ENCODE peak calls at places on chromosomes 11 and 22, in eight cellular contexts. One of them, this sample, is unnamed.
A peak's percentile ranks its signal among the peaks of the same experiment; 100 is the strongest.

GRCh38 chr11:103297900-103298299 is 188.7 kb downstream of the DYNC2H1 start:
- DNase-seq in fibroblast of lung: no peak
- DNase-seq in esophagus squamous epithelium: no peak
- DNase-seq in heart right ventricle: no peak
- DNase-seq in fibroblast of the aortic adventitia: no peak
- DNase-seq in GM10248: no peak
- DNase-seq in neural crest cell: no peak
- DNase-seq in H9: no peak
- DNase-seq in this sample: no peak

GRCh38 chr11:123450593-123450992 is 20.5 kb downstream of the GRAMD1B start:
- DNase-seq in heart right ventricle: peak; percentile 15
- DNase-seq in neural crest cell: no peak
- DNase-seq in fibroblast of lung: peak; percentile 46
- DNase-seq in fibroblast of the aortic adventitia: peak; percentile 74
- DNase-seq in esophagus squamous epithelium: no peak
- DNase-seq in H9: no peak
- DNase-seq in GM10248: no peak
- DNase-seq in this sample: no peak

GRCh38 chr11:63985812-63986155 is 454 bp upstream of the OTUB1 start:
- DNase-seq in esophagus squamous epithelium: no peak
- DNase-seq in fibroblast of lung: no peak
- DNase-seq in fibroblast of the aortic adventitia: no peak
- DNase-seq in GM10248: peak; percentile 75
- DNase-seq in neural crest cell: no peak
- DNase-seq in H9: no peak
- DNase-seq in heart right ventricle: no peak
- DNase-seq in this sample: no peak

GRCh38 chr11:62804310-62805043 is 763 bp downstream of the NXF1 start:
- DNase-seq in neural crest cell: no peak
- DNase-seq in fibroblast of the aortic adventitia: peak; percentile 60
- DNase-seq in fibroblast of lung: peak; percentile 56
- DNase-seq in heart right ventricle: no peak
- DNase-seq in GM10248: no peak
- DNase-seq in esophagus squamous epithelium: no peak
- DNase-seq in H9: no peak
- DNase-seq in this sample: peak; percentile 39

GRCh38 chr22:49242480-49242879 is 585.2 kb downstream of the BRD1 start:
- DNase-seq in fibroblast of the aortic adventitia: no peak
- DNase-seq in H9: peak; percentile 4
- DNase-seq in neural crest cell: no peak
- DNase-seq in fibroblast of lung: no peak
- DNase-seq in esophagus squamous epithelium: no peak
- DNase-seq in GM10248: no peak
- DNase-seq in heart right ventricle: no peak
- DNase-seq in this sample: no peak

GRCh38 chr22:39545310-39546063 is 12.9 kb upstream of the RPS19BP1 start:
- DNase-seq in H9: peak; percentile 83
- DNase-seq in esophagus squamous epithelium: no peak
- DNase-seq in fibroblast of lung: peak; percentile 29
- DNase-seq in heart right ventricle: no peak
- DNase-seq in GM10248: no peak
- DNase-seq in fibroblast of the aortic adventitia: peak; percentile 46
- DNase-seq in neural crest cell: peak; percentile 76
- DNase-seq in this sample: peak; percentile 77

GRCh38 chr11:58742140-58742539 is 10.4 kb upstream of the GLYAT start:
- DNase-seq in fibroblast of lung: no peak
- DNase-seq in esophagus squamous epithelium: no peak
- DNase-seq in heart right ventricle: no peak
- DNase-seq in GM10248: no peak
- DNase-seq in neural crest cell: no peak
- DNase-seq in H9: no peak
- DNase-seq in fibroblast of the aortic adventitia: no peak
- DNase-seq in this sample: no peak

GRCh38 chr11:86182976-86183584 is 61.5 kb upstream of the EED start:
- DNase-seq in esophagus squamous epithelium: no peak
- DNase-seq in neural crest cell: no peak
- DNase-seq in GM10248: no peak
- DNase-seq in heart right ventricle: no peak
- DNase-seq in fibroblast of lung: no peak
- DNase-seq in H9: no peak
- DNase-seq in fibroblast of the aortic adventitia: no peak
- DNase-seq in this sample: peak; percentile 64

GRCh38 chr11:2553886-2554285 is 109.1 kb downstream of the KCNQ1 start:
- DNase-seq in neural crest cell: no peak
- DNase-seq in GM10248: no peak
- DNase-seq in fibroblast of the aortic adventitia: no peak
- DNase-seq in esophagus squamous epithelium: no peak
- DNase-seq in heart right ventricle: no peak
- DNase-seq in H9: no peak
- DNase-seq in fibroblast of lung: no peak
- DNase-seq in this sample: no peak

GRCh38 chr11:111454561-111455192 is 57.5 kb downstream of the BTG4 start:
- DNase-seq in esophagus squamous epithelium: no peak
- DNase-seq in H9: peak; percentile 84
- DNase-seq in fibroblast of the aortic adventitia: peak; percentile 65
- DNase-seq in fibroblast of lung: peak; percentile 68
- DNase-seq in GM10248: peak; percentile 64
- DNase-seq in neural crest cell: peak; percentile 58
- DNase-seq in heart right ventricle: peak; percentile 20
- DNase-seq in this sample: peak; percentile 78

GRCh38 chr11:88297320-88298263 is 39.9 kb downstream of the CTSC start:
- DNase-seq in heart right ventricle: no peak
- DNase-seq in esophagus squamous epithelium: no peak
- DNase-seq in fibroblast of lung: no peak
- DNase-seq in fibroblast of the aortic adventitia: no peak
- DNase-seq in H9: no peak
- DNase-seq in GM10248: no peak
- DNase-seq in neural crest cell: no peak
- DNase-seq in this sample: no peak

GRCh38 chr11:64862914-64863313 is 15.5 kb downstream of the EHD1 start:
- DNase-seq in esophagus squamous epithelium: no peak
- DNase-seq in fibroblast of the aortic adventitia: no peak
- DNase-seq in GM10248: no peak
- DNase-seq in neural crest cell: no peak
- DNase-seq in fibroblast of lung: peak; percentile 56
- DNase-seq in heart right ventricle: peak; percentile 82
- DNase-seq in H9: no peak
- DNase-seq in this sample: no peak

GRCh38 chr11:41316726-41317125 is 142.7 kb downstream of the LRRC4C start:
- DNase-seq in fibroblast of the aortic adventitia: no peak
- DNase-seq in GM10248: no peak
- DNase-seq in neural crest cell: no peak
- DNase-seq in fibroblast of lung: no peak
- DNase-seq in heart right ventricle: no peak
- DNase-seq in H9: no peak
- DNase-seq in esophagus squamous epithelium: no peak
- DNase-seq in this sample: no peak

GRCh38 chr11:119307219-119307618 is 9.7 kb downstream of the MCAM start:
- DNase-seq in fibroblast of lung: peak; percentile 11
- DNase-seq in esophagus squamous epithelium: no peak
- DNase-seq in neural crest cell: no peak
- DNase-seq in fibroblast of the aortic adventitia: no peak
- DNase-seq in H9: no peak
- DNase-seq in heart right ventricle: no peak
- DNase-seq in GM10248: no peak
- DNase-seq in this sample: no peak
- TF ChIP-seq CTCF in fibroblast of lung: no peak
- TF ChIP-seq CTCF in esophagus squamous epithelium: no peak
- TF ChIP-seq CTCF in neural crest cell: no peak
- TF ChIP-seq CTCF in fibroblast of the aortic adventitia: no peak
- TF ChIP-seq CTCF in H9: peak; percentile 42
- TF ChIP-seq CTCF in heart right ventricle: peak; percentile 23
- TF ChIP-seq CTCF in GM10248: peak; percentile 25
- TF ChIP-seq CTCF in this sample: no peak

GRCh38 chr11:117444256-117445096 is 116.8 kb downstream of the CEP164 start:
- DNase-seq in fibroblast of lung: no peak
- DNase-seq in fibroblast of the aortic adventitia: no peak
- DNase-seq in GM10248: no peak
- DNase-seq in neural crest cell: no peak
- DNase-seq in H9: no peak
- DNase-seq in heart right ventricle: no peak
- DNase-seq in esophagus squamous epithelium: no peak
- DNase-seq in this sample: no peak

GRCh38 chr11:117442049-117442868 is 114.6 kb downstream of the CEP164 start:
- DNase-seq in esophagus squamous epithelium: no peak
- DNase-seq in fibroblast of lung: no peak
- DNase-seq in neural crest cell: no peak
- DNase-seq in fibroblast of the aortic adventitia: no peak
- DNase-seq in H9: no peak
- DNase-seq in GM10248: no peak
- DNase-seq in heart right ventricle: no peak
- DNase-seq in this sample: no peak

GRCh38 chr11:117445097-117445658 is 117.5 kb downstream of the CEP164 start:
- DNase-seq in esophagus squamous epithelium: no peak
- DNase-seq in fibroblast of the aortic adventitia: no peak
- DNase-seq in neural crest cell: no peak
- DNase-seq in fibroblast of lung: no peak
- DNase-seq in H9: no peak
- DNase-seq in heart right ventricle: no peak
- DNase-seq in GM10248: no peak
- DNase-seq in this sample: no peak

GRCh38 chr11:117442869-117443239 is 115.2 kb downstream of the CEP164 start:
- DNase-seq in neural crest cell: no peak
- DNase-seq in H9: no peak
- DNase-seq in heart right ventricle: no peak
- DNase-seq in esophagus squamous epithelium: no peak
- DNase-seq in fibroblast of the aortic adventitia: no peak
- DNase-seq in fibroblast of lung: no peak
- DNase-seq in GM10248: no peak
- DNase-seq in this sample: no peak

GRCh38 chr11:117443269-117444186 is 115.9 kb downstream of the CEP164 start:
- DNase-seq in GM10248: peak; percentile 66
- DNase-seq in neural crest cell: peak; percentile 69
- DNase-seq in H9: peak; percentile 86
- DNase-seq in fibroblast of lung: peak; percentile 29
- DNase-seq in fibroblast of the aortic adventitia: peak; percentile 26
- DNase-seq in esophagus squamous epithelium: no peak
- DNase-seq in heart right ventricle: peak; percentile 41
- DNase-seq in this sample: peak; percentile 82
- TF ChIP-seq CTCF in GM10248: peak; percentile 58
- TF ChIP-seq CTCF in neural crest cell: peak; percentile 68
- TF ChIP-seq CTCF in H9: peak; percentile 82
- TF ChIP-seq CTCF in fibroblast of lung: peak; percentile 46
- TF ChIP-seq CTCF in fibroblast of the aortic adventitia: peak; percentile 52
- TF ChIP-seq CTCF in esophagus squamous epithelium: no peak
- TF ChIP-seq CTCF in heart right ventricle: peak; percentile 73
- TF ChIP-seq CTCF in this sample: peak; percentile 73

GRCh38 chr22:45512363-45512762 is 9.7 kb downstream of the FBLN1 start:
- DNase-seq in GM10248: no peak
- DNase-seq in fibroblast of the aortic adventitia: no peak
- DNase-seq in H9: no peak
- DNase-seq in fibroblast of lung: no peak
- DNase-seq in neural crest cell: no peak
- DNase-seq in heart right ventricle: no peak
- DNase-seq in esophagus squamous epithelium: no peak
- DNase-seq in this sample: no peak
- TF ChIP-seq CTCF in GM10248: no peak
- TF ChIP-seq CTCF in fibroblast of the aortic adventitia: no peak
- TF ChIP-seq CTCF in H9: no peak
- TF ChIP-seq CTCF in fibroblast of lung: no peak
- TF ChIP-seq CTCF in neural crest cell: no peak
- TF ChIP-seq CTCF in heart right ventricle: no peak
- TF ChIP-seq CTCF in esophagus squamous epithelium: no peak
- TF ChIP-seq CTCF in this sample: no peak

GRCh38 chr11:126607374-126607773 is 251.9 kb downstream of the ST3GAL4 start:
- DNase-seq in GM10248: peak; percentile 53
- DNase-seq in esophagus squamous epithelium: no peak
- DNase-seq in heart right ventricle: peak; percentile 11
- DNase-seq in neural crest cell: peak; percentile 59
- DNase-seq in H9: peak; percentile 87
- DNase-seq in fibroblast of the aortic adventitia: peak; percentile 61
- DNase-seq in fibroblast of lung: peak; percentile 25
- DNase-seq in this sample: peak; percentile 80
- TF ChIP-seq CTCF in GM10248: peak; percentile 51
- TF ChIP-seq CTCF in esophagus squamous epithelium: peak; percentile 37
- TF ChIP-seq CTCF in heart right ventricle: peak; percentile 65
- TF ChIP-seq CTCF in neural crest cell: peak; percentile 89
- TF ChIP-seq CTCF in H9: peak; percentile 91
- TF ChIP-seq CTCF in fibroblast of the aortic adventitia: peak; percentile 82
- TF ChIP-seq CTCF in fibroblast of lung: peak; percentile 90
- TF ChIP-seq CTCF in this sample: peak; percentile 72

GRCh38 chr11:69644962-69645675 is 4.2 kb downstream of the CCND1 start:
- DNase-seq in fibroblast of the aortic adventitia: no peak
- DNase-seq in fibroblast of lung: no peak
- DNase-seq in H9: peak; percentile 37
- DNase-seq in esophagus squamous epithelium: no peak
- DNase-seq in neural crest cell: no peak
- DNase-seq in GM10248: no peak
- DNase-seq in heart right ventricle: no peak
- DNase-seq in this sample: no peak

GRCh38 chr11:69642549-69642912 is 1.6 kb downstream of the CCND1 start:
- DNase-seq in H9: peak; percentile 26
- DNase-seq in GM10248: no peak
- DNase-seq in esophagus squamous epithelium: no peak
- DNase-seq in neural crest cell: no peak
- DNase-seq in fibroblast of lung: no peak
- DNase-seq in heart right ventricle: no peak
- DNase-seq in fibroblast of the aortic adventitia: no peak
- DNase-seq in this sample: peak; percentile 55

GRCh38 chr11:69642913-69643632 is 2.1 kb downstream of the CCND1 start:
- DNase-seq in fibroblast of lung: peak; percentile 82
- DNase-seq in esophagus squamous epithelium: no peak
- DNase-seq in GM10248: peak; percentile 87
- DNase-seq in fibroblast of the aortic adventitia: peak; percentile 78
- DNase-seq in heart right ventricle: peak; percentile 77
- DNase-seq in neural crest cell: peak; percentile 83
- DNase-seq in H9: peak; percentile 79
- DNase-seq in this sample: peak; percentile 92

GRCh38 chr11:69644071-69644961 is 3.4 kb downstream of the CCND1 start:
- DNase-seq in GM10248: no peak
- DNase-seq in esophagus squamous epithelium: no peak
- DNase-seq in fibroblast of lung: peak; percentile 97
- DNase-seq in H9: no peak
- DNase-seq in fibroblast of the aortic adventitia: peak; percentile 93
- DNase-seq in neural crest cell: no peak
- DNase-seq in heart right ventricle: peak; percentile 82
- DNase-seq in this sample: peak; percentile 89

DNA sequence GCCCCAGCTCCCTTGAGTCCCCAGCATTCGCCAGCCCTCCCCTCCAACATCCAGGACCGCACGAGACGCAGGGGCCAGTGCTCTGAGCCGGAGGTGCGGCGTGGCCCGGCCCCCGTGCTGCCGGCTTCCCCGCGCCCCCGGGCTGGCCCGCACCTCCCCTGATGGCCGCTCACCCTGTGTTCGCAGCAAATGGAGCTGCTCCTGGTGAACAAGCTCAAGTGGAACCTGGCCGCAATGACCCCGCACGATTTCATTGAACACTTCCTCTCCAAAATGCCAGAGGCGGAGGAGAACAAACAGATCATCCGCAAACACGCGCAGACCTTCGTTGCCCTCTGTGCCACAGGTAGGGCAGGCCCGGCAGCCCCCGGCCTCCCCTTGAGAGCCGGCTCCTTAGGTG is 2.7 kb downstream of the CCND1 start:
- DNase-seq in fibroblast of lung: no peak
- DNase-seq in H9: no peak
- DNase-seq in GM10248: no peak
- DNase-seq in esophagus squamous epithelium: no peak
- DNase-seq in fibroblast of the aortic adventitia: no peak
- DNase-seq in neural crest cell: no peak
- DNase-seq in heart right ventricle: no peak
- DNase-seq in this sample: no peak
- TF ChIP-seq CTCF in fibroblast of lung: no peak
- TF ChIP-seq CTCF in H9: peak; percentile 18
- TF ChIP-seq CTCF in GM10248: no peak
- TF ChIP-seq CTCF in esophagus squamous epithelium: no peak
- TF ChIP-seq CTCF in fibroblast of the aortic adventitia: no peak
- TF ChIP-seq CTCF in neural crest cell: no peak
- TF ChIP-seq CTCF in heart right ventricle: no peak
- TF ChIP-seq CTCF in this sample: no peak

GRCh38 chr11:124740277-124740882 is 638 bp downstream of the NRGN start:
- DNase-seq in heart right ventricle: no peak
- DNase-seq in H9: peak; percentile 53
- DNase-seq in fibroblast of the aortic adventitia: peak; percentile 33
- DNase-seq in neural crest cell: no peak
- DNase-seq in GM10248: peak; percentile 65
- DNase-seq in esophagus squamous epithelium: no peak
- DNase-seq in fibroblast of lung: no peak
- DNase-seq in this sample: no peak
- TF ChIP-seq CTCF in heart right ventricle: peak; percentile 59
- TF ChIP-seq CTCF in H9: peak; percentile 47
- TF ChIP-seq CTCF in fibroblast of the aortic adventitia: peak; percentile 64
- TF ChIP-seq CTCF in neural crest cell: peak; percentile 59
- TF ChIP-seq CTCF in GM10248: peak; percentile 43
- TF ChIP-seq CTCF in esophagus squamous epithelium: no peak
- TF ChIP-seq CTCF in fibroblast of lung: peak; percentile 48
- TF ChIP-seq CTCF in this sample: peak; percentile 37

This sample was measured in hepatocyte.